ENCODE peak calls at places on chromosomes 12 and 14, in eight cellular contexts. One of them, this sample, is unnamed.

GRCh38 chr12:51307655-51308593 is 16.1 kb downstream of the BIN2 start:
- DNase-seq in spleen: no peak
- DNase-seq in T-helper 1 cell: no peak
- DNase-seq in astrocyte: peak
- DNase-seq in Daoy: peak
- DNase-seq in EH: peak
- DNase-seq in Calu3: peak
- DNase-seq in SK-N-SH: no peak
- DNase-seq in this sample: no peak

GRCh38 chr12:59820594-59821011 is 224.8 kb downstream of the SLC16A7 start:
- DNase-seq in SK-N-SH: no peak
- DNase-seq in astrocyte: peak
- DNase-seq in EH: peak
- DNase-seq in Daoy: no peak
- DNase-seq in Calu3: no peak
- DNase-seq in spleen: no peak
- DNase-seq in T-helper 1 cell: no peak
- DNase-seq in this sample: no peak

GRCh38 chr12:92927055-92927435 is 2.0 kb downstream of the EEA1 start:
- DNase-seq in Calu3: no peak
- DNase-seq in Daoy: peak
- DNase-seq in astrocyte: no peak
- DNase-seq in spleen: no peak
- DNase-seq in EH: peak
- DNase-seq in T-helper 1 cell: no peak
- DNase-seq in SK-N-SH: peak
- DNase-seq in this sample: no peak

GRCh38 chr14:101458536-101459391 is 102.5 kb upstream of the DIO3 start:
- DNase-seq in astrocyte: no peak
- DNase-seq in T-helper 1 cell: no peak
- DNase-seq in SK-N-SH: peak
- DNase-seq in Daoy: no peak
- DNase-seq in Calu3: no peak
- DNase-seq in EH: no peak
- DNase-seq in spleen: peak
- DNase-seq in this sample: peak

GRCh38 chr14:32134448-32135070 is 57.5 kb downstream of the ARHGAP5 start:
- DNase-seq in EH: peak
- DNase-seq in astrocyte: peak
- DNase-seq in Daoy: peak
- DNase-seq in Calu3: no peak
- DNase-seq in spleen: no peak
- DNase-seq in T-helper 1 cell: no peak
- DNase-seq in SK-N-SH: no peak
- DNase-seq in this sample: no peak

GRCh38 chr12:57864382-57864781 is 17.9 kb upstream of the CTDSP2 start:
- DNase-seq in EH: peak
- DNase-seq in T-helper 1 cell: no peak
- DNase-seq in SK-N-SH: peak
- DNase-seq in Daoy: peak
- DNase-seq in astrocyte: no peak
- DNase-seq in Calu3: no peak
- DNase-seq in spleen: no peak
- DNase-seq in this sample: no peak

GRCh38 chr12:16225692-16226091 is 51.8 kb downstream of the SLC15A5 start:
- DNase-seq in Calu3: no peak
- DNase-seq in T-helper 1 cell: no peak
- DNase-seq in Daoy: no peak
- DNase-seq in astrocyte: no peak
- DNase-seq in SK-N-SH: no peak
- DNase-seq in EH: no peak
- DNase-seq in spleen: no peak
- DNase-seq in this sample: no peak

GRCh38 chr12:121124402-121125109 is 8.1 kb upstream of the P2RX7 start:
- DNase-seq in Daoy: peak
- DNase-seq in spleen: no peak
- DNase-seq in EH: peak
- DNase-seq in astrocyte: peak
- DNase-seq in Calu3: peak
- DNase-seq in T-helper 1 cell: no peak
- DNase-seq in SK-N-SH: no peak
- DNase-seq in this sample: no peak

GRCh38 chr12:65728913-65729793 is 95.1 kb upstream of the HMGA2 start:
- DNase-seq in astrocyte: peak
- DNase-seq in Calu3: peak
- DNase-seq in Daoy: peak
- DNase-seq in spleen: no peak
- DNase-seq in SK-N-SH: no peak
- DNase-seq in T-helper 1 cell: no peak
- DNase-seq in EH: peak
- DNase-seq in this sample: no peak

GRCh38 chr14:66746316-66747006 is 238.5 kb downstream of the GPHN start:
- DNase-seq in spleen: no peak
- DNase-seq in astrocyte: peak
- DNase-seq in T-helper 1 cell: no peak
- DNase-seq in EH: peak
- DNase-seq in Calu3: peak
- DNase-seq in SK-N-SH: peak
- DNase-seq in Daoy: peak
- DNase-seq in this sample: no peak

GRCh38 chr14:44586910-44587309 is 79.8 kb upstream of the FSCB start:
- DNase-seq in Daoy: no peak
- DNase-seq in EH: no peak
- DNase-seq in spleen: no peak
- DNase-seq in SK-N-SH: no peak
- DNase-seq in astrocyte: no peak
- DNase-seq in Calu3: no peak
- DNase-seq in T-helper 1 cell: no peak
- DNase-seq in this sample: no peak